ENCODE peak calls at places on chromosomes 5 and 9, in four cellular contexts. D is psoas muscle, K is cardiac muscle cell, J is natural killer cell. S is an unnamed sample.
A peak's percentile ranks its signal among the peaks of the same experiment; 100 is the strongest.

GRCh38 chr5:154627711-154628678 is 127.2 kb upstream of the LARP1 start:
- DNase-seq in D (no peak), K (peak; percentile 56), J (no peak), S (no peak)

GRCh38 chr9:137800196-137801022 is 77.2 kb upstream of the CACNA1B start:
- DNase-seq in D (no peak), K (no peak), J (no peak), S (no peak)

GRCh38 chr5:145473032-145473642 is 362.0 kb downstream of the PRELID2 start:
- DNase-seq in D (no peak), K (peak; percentile 47), J (no peak), S (no peak)

GRCh38 chr5:123511290-123511647 is 708 bp upstream of the CSNK1G3 start:
- DNase-seq in D (no peak), K (peak; percentile 65), J (no peak), S (no peak)

GRCh38 chr5:156438076-156438475 is 111.1 kb downstream of the SGCD start:
- DNase-seq in D (no peak), K (no peak), J (no peak), S (no peak)

GRCh38 chr5:74322944-74323343 is 317.6 kb downstream of the ENC1 start:
- DNase-seq in D (no peak), K (no peak), J (no peak), S (no peak)

GRCh38 chr5:66807743-66808142 is 211.6 kb downstream of the MAST4 start:
- DNase-seq in D (no peak), K (peak; percentile 64), J (no peak), S (no peak)

GRCh38 chr9:9337129-9337528 is 1275.7 kb downstream of the PTPRD start:
- DNase-seq in D (no peak), K (no peak), J (no peak), S (no peak)

GRCh38 chr5:138539791-138540190 is 3.2 kb downstream of the ETF1 start:
- DNase-seq in D (no peak), K (no peak), J (no peak), S (no peak)

GRCh38 chr5:163108351-163108750 is 329.0 kb upstream of the CCNG1 start:
- DNase-seq in D (no peak), K (no peak), J (no peak), S (no peak)

GRCh38 chr5:92835712-92836111 is 745.3 kb downstream of the NR2F1-AS1 start:
- DNase-seq in D (no peak), K (no peak), J (no peak), S (no peak)

GRCh38 chr5:83972909-83973308 is 252.3 kb upstream of the HAPLN1 start:
- DNase-seq in D (no peak), K (no peak), J (no peak), S (no peak)

GRCh38 chr9:12775373-12775962 is 648 bp downstream of the LURAP1L start:
- DNase-seq in D (no peak), K (no peak), J (no peak), S (peak; percentile 12)

GRCh38 chr5:172585114-172585513 is 55.9 kb upstream of the NEURL1B start:
- DNase-seq in D (peak; percentile 68), K (no peak), J (no peak), S (no peak)

GRCh38 chr5:105057001-105057436 is 1494.4 kb upstream of the NUDT12 start:
- DNase-seq in D (no peak), K (no peak), J (no peak), S (no peak)

GRCh38 chr5:36334315-36334714 is 32.6 kb upstream of the RANBP3L start:
- DNase-seq in D (no peak), K (no peak), J (no peak), S (no peak)

GRCh38 chr5:74040065-74040551 is 414.1 kb downstream of the ARHGEF28 start:
- DNase-seq in D (no peak), K (peak; percentile 73), J (no peak), S (no peak)

GRCh38 chr9:125183054-125183453 is 6.5 kb downstream of the PPP6C start:
- DNase-seq in D (no peak), K (peak; percentile 48), J (no peak), S (no peak)

GRCh38 chr9:135220601-135221575 is 133.4 kb downstream of the OLFM1 start:
- DNase-seq in D (peak; percentile 36), K (no peak), J (no peak), S (no peak)

GRCh38 chr9:21432640-21433425 is 7.4 kb upstream of the IFNA1 start:
- DNase-seq in D (no peak), K (no peak), J (no peak), S (no peak)

GRCh38 chr9:92163276-92163675 is 48.1 kb upstream of the SPTLC1 start:
- DNase-seq in D (no peak), K (no peak), J (no peak), S (no peak)

GRCh38 chr5:179906795-179907569 is 715 bp downstream of the TBC1D9B start:
- DNase-seq in D (peak; percentile 74), K (peak; percentile 21), J (peak; percentile 21), S (peak; percentile 14)

GRCh38 chr9:75651709-75652108 is 238.8 kb upstream of the PCSK5 start:
- DNase-seq in D (no peak), K (no peak), J (no peak), S (no peak)

GRCh38 chr5:133713209-133713608 is 100.9 kb upstream of the FSTL4 start:
- DNase-seq in D (no peak), K (no peak), J (no peak), S (no peak)

GRCh38 chr9:88818495-88819201 is 172.6 kb upstream of the S1PR3 start:
- DNase-seq in D (no peak), K (peak; percentile 70), J (no peak), S (no peak)

GRCh38 chr5:169251685-169252084 is 49.3 kb downstream of the SLIT3 start:
- DNase-seq in D (no peak), K (no peak), J (no peak), S (no peak)

GRCh38 chr9:5574998-5575397 is 53.9 kb upstream of the RIC1 start:
- DNase-seq in D (no peak), K (no peak), J (no peak), S (no peak)
- TF ChIP-seq CTCF in D (no peak), K (no peak), J (no peak), S (no peak)

GRCh38 chr9:87113892-87114291 is 166.6 kb upstream of the GAS1 start:
- DNase-seq in D (no peak), K (no peak), J (no peak), S (no peak)
- TF ChIP-seq CTCF in D (no peak), K (no peak), J (no peak), S (peak; percentile 13)

DNA sequence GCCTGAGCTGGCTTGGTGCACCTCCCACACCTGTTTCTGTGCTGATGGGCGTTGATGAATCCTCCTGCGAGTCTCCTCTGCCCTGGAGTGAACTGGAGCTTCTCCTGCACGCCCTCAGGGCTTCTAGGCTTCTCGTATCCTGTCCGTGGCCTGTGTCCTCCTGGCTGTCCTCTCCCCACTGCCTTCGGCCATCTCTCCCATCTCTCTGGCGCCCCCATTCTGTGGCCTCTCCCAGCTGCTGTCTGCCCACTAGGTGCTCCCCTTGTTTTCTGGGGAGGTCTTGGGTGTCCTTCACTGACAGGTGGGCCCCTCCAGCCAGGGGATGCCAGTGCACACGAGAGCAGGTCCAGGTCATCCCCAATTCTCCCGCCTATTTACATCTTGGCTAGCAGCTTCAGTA is 28.8 kb downstream of the AHRR start:
- DNase-seq in D (no peak), K (no peak), J (no peak), S (no peak)
- TF ChIP-seq CTCF in D (no peak), K (peak; percentile 12), J (no peak), S (no peak)

GRCh38 chr9:97501177-97501971 is at the start of gene TMOD1:
- DNase-seq in D (peak; percentile 90), K (peak; percentile 49), J (peak; percentile 28), S (peak; percentile 39)
- TF ChIP-seq CTCF in D (peak; percentile 27), K (no peak), J (no peak), S (peak; percentile 15)

S was measured in progenitor cell of endocrine pancreas.